ENCODE peak calls at places on chromosome 22, in seven cellular contexts. X, H, P, C, O, L and K are unnamed samples.
A peak's percentile ranks its signal among the peaks of the same experiment; 100 is the strongest.

GRCh38 chr22:11042116-11042515 is 4485.9 kb upstream of the OR11H1 start:
- DNase-seq in X (no peak), H (no peak), P (no peak), C (no peak), O (no peak), L (no peak), K (no peak)

GRCh38 chr22:33821290-33821689 is 99.0 kb downstream of the LARGE1 start:
- DNase-seq in X (no peak), H (no peak), P (no peak), C (no peak), O (no peak), L (no peak), K (peak; percentile 79)

GRCh38 chr22:38085056-38085455 is 1.1 kb upstream of the SLC16A8 start:
- DNase-seq in X (no peak), H (no peak), P (no peak), C (no peak), O (no peak), L (no peak), K (no peak)

GRCh38 chr22:22687638-22688500 is 43.5 kb downstream of the GGTLC2 start:
- DNase-seq in X (peak; percentile 44), H (peak; percentile 65), P (peak; percentile 29), C (peak; percentile 41), O (no peak), L (peak; percentile 32), K (peak; percentile 26)

GRCh38 chr22:23306438-23306921 is 126.2 kb downstream of the BCR start:
- DNase-seq in X (no peak), H (peak; percentile 74), P (no peak), C (no peak), O (no peak), L (no peak), K (peak; percentile 96)

GRCh38 chr22:49951986-49952896 is 8.3 kb upstream of the PIM3 start:
- DNase-seq in X (peak; percentile 51), H (peak; percentile 81), P (no peak), C (peak; percentile 90), O (no peak), L (peak; percentile 77), K (peak; percentile 78)

GRCh38 chr22:32487021-32487420 is 12.4 kb downstream of the FBXO7 start:
- DNase-seq in X (no peak), H (no peak), P (no peak), C (no peak), O (no peak), L (no peak), K (no peak)

GRCh38 chr22:38115423-38116205 is 5.1 kb upstream of the BAIAP2L2 start:
- DNase-seq in X (no peak), H (no peak), P (no peak), C (no peak), O (no peak), L (no peak), K (no peak)

GRCh38 chr22:33470456-33470855 is 412.3 kb upstream of the SYN3 start:
- DNase-seq in X (no peak), H (no peak), P (no peak), C (no peak), O (no peak), L (no peak), K (no peak)

GRCh38 chr22:43315687-43316217 is 27.4 kb downstream of the SCUBE1 start:
- DNase-seq in X (no peak), H (no peak), P (no peak), C (no peak), O (no peak), L (no peak), K (no peak)

DNA sequence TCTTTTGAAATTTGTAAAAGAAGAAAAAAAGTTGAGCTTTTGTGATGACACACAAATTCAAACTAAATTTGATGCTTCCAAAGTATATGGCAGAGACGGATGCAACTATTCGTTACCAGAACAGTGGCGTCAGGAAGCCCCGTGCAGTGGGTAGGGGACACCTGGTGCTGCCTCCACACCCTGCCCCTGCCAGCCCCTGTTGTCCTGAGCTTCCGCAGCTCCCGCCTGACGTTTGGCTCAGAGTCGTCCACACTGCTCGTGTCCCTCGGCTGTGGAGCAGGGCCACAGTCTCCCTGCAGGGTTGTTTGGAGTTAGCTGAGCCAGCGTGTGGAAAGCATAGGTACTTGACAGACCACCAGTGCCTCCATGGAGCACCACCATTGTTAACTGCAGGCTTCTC is 86.3 kb downstream of the ATXN10 start:
- DNase-seq in X (no peak), H (no peak), P (no peak), C (no peak), O (no peak), L (no peak), K (no peak)
- H3K9ac ChIP-seq in X (no peak overlapping the region), H (no peak overlapping the region), P (no peak overlapping the region), C (no peak overlapping the region), O (no peak overlapping the region), L (no peak overlapping the region), K (no peak overlapping the region)

DNA sequence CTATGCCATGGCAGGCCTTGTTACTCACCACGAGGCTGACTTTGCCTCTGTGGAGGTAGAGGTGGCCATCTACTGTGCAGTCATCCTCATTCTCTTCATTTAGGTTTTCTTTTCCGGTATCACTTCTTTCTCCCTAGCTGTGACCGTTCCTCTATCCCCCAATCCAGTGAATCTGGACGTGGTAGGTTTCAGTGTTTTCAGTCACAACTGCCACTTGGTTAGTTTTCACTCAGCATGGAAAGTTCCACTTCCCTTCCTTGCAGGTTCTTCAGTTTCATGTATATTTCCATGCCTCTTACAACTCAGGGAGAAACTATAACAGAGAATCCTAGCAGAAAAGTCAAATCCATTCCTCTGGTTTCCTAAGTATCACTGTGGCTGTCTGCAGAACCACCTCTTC is 1.9 kb downstream of the HPS4 start:
- DNase-seq in X (no peak), H (no peak), P (no peak), C (no peak), O (no peak), L (no peak), K (no peak)
- H3K23ac ChIP-seq in X (no peak overlapping the region), H (no peak overlapping the region), P (no peak overlapping the region), C (no peak overlapping the region), O (no peak overlapping the region), L (no peak overlapping the region), K (no peak overlapping the region)

GRCh38 chr22:17871726-17872458 is 97.6 kb upstream of the BID start:
- DNase-seq in X (no peak), H (no peak), P (no peak), C (no peak), O (no peak), L (peak; percentile 25), K (no peak)

GRCh38 chr22:17872491-17872890 is 98.2 kb upstream of the BID start:
- DNase-seq in X (no peak), H (peak; percentile 11), P (no peak), C (no peak), O (no peak), L (peak; percentile 96), K (no peak)

GRCh38 chr22:17869285-17870096 is 95.2 kb upstream of the BID start:
- DNase-seq in X (no peak), H (no peak), P (no peak), C (no peak), O (no peak), L (no peak), K (no peak)

GRCh38 chr22:17868771-17869170 is 94.5 kb upstream of the BID start:
- DNase-seq in X (no peak), H (no peak), P (no peak), C (no peak), O (no peak), L (no peak), K (no peak)

DNA sequence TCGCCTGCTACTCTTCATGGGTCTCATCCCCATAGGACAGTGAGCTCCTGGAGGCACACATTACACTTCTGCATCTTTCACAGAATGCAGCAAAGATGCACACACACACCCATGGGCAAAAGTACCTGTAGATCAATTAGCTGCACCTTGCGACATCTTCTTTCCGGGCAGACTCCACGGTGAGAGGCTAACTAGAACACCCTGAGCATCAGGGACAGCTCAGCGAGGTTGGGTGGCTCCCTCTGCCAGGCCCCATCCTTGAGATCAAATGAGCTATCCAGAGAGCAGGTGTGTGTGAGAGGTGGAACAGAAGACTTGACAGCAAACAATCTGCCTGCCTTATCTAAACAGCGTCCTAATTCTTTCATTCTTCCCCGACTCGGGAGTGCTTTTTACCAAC is 96.1 kb upstream of the BID start:
- DNase-seq in X (no peak), H (no peak), P (no peak), C (no peak), O (no peak), L (no peak), K (no peak)
- H3K4me1 ChIP-seq in X (no peaks in the 10 kb centered on the region), H (no peaks in the 10 kb centered on the region), P (peaks cover 5% of the 10 kb centered on the region), C (no peaks in the 10 kb centered on the region), O (no peaks in the 10 kb centered on the region), L (peaks cover 8% of the 10 kb centered on the region), K (peaks cover 4% of the 10 kb centered on the region)

DNA sequence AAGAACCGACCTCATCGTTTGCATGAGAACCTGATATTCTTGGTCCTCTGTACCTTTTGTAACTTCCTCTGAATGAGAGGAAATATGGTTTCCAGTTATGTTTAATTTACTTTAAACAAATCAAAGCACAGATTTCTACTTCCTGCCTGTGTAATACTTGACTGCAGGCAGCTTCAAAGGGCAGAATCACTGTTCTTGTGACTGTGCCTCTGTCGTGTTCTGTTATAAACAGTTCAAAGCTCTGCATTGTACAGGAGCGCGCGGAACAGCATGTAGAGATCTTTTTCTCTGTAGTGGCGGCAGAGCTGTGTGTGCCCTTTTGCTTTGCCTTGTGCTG is 73.2 kb upstream of the CLDN5 start:
- DNase-seq in X (no peak), H (no peak), P (no peak), C (no peak), O (no peak), L (no peak), K (peak; percentile 5)
- H3K9ac ChIP-seq in X (no peak overlapping the region), H (no peak overlapping the region), P (no peak overlapping the region), C (no peak overlapping the region), O (no peak overlapping the region), L (no peak overlapping the region), K (no peak overlapping the region)

GRCh38 chr22:28031383-28031922 is 112.4 kb upstream of the PITPNB start:
- DNase-seq in X (no peak), H (no peak), P (no peak), C (no peak), O (peak; percentile 20), L (no peak), K (no peak)

GRCh38 chr22:28027453-28028448 is 108.7 kb upstream of the PITPNB start:
- DNase-seq in X (no peak), H (no peak), P (no peak), C (no peak), O (no peak), L (no peak), K (no peak)

GRCh38 chr22:28029201-28029948 is 110.3 kb upstream of the PITPNB start:
- DNase-seq in X (no peak), H (peak; percentile 49), P (no peak), C (peak; percentile 51), O (peak; percentile 30), L (no peak), K (peak; percentile 35)

GRCh38 chr22:28030442-28030841 is 111.4 kb upstream of the PITPNB start:
- DNase-seq in X (peak; percentile 5), H (peak; percentile 31), P (no peak), C (no peak), O (peak; percentile 33), L (no peak), K (no peak)

DNA sequence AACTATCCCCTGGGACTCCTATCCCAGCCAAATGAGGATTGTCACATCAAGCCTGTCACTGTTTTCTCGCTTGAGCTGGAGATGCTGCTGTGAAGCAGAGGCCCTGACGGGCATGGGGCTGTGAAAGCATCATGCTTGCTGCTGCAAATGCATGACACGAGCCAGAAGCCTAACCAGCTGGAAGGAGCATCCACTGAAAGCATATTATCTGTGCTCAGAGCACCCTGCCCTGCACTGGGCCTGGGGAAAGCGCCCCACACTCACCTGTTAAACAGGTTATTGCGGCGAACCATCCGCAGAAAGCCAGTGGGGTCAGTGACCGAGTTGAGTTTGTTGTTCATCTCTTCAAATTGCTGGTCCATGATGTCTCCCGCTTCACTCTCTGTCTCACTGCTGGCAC is 110.9 kb upstream of the PITPNB start:
- DNase-seq in X (peak; percentile 17), H (no peak), P (no peak), C (no peak), O (no peak), L (no peak), K (no peak)
- H3K23ac ChIP-seq in X (no peak overlapping the region), H (no peak overlapping the region), P (no peak overlapping the region), C (no peak overlapping the region), O (no peak overlapping the region), L (no peak overlapping the region), K (no peak overlapping the region)

GRCh38 chr22:29817724-29818123 is 20.4 kb downstream of the ASCC2 start:
- DNase-seq in X (no peak), H (no peak), P (no peak), C (no peak), O (no peak), L (no peak), K (no peak)
- H3K4me1 ChIP-seq in X (no peaks in the 10 kb centered on the region), H (peaks cover 4% of the 10 kb centered on the region), P (no peaks in the 10 kb centered on the region), C (no peaks in the 10 kb centered on the region), O (no peaks in the 10 kb centered on the region), L (peaks cover 11% of the 10 kb centered on the region), K (no peaks in the 10 kb centered on the region)